ENCODE peak calls at places on chromosome 2, in seven cellular contexts. One of them, this sample, is unnamed.
A peak's percentile ranks its signal among the peaks of the same experiment; 100 is the strongest.

GRCh38 chr2:239157766-239158165 is 243.1 kb downstream of the HDAC4 start:
- DNase-seq in GM12891: no peak
- DNase-seq in ovary: no peak
- DNase-seq in transverse colon: peak; percentile 76
- DNase-seq in GM12892: no peak
- DNase-seq in heart left ventricle: peak; percentile 16
- DNase-seq in body of pancreas: peak; percentile 49
- DNase-seq in this sample: no peak

GRCh38 chr2:169260246-169260645 is 102.1 kb downstream of the LRP2 start:
- DNase-seq in GM12891: no peak
- DNase-seq in ovary: no peak
- DNase-seq in transverse colon: no peak
- DNase-seq in GM12892: no peak
- DNase-seq in heart left ventricle: no peak
- DNase-seq in body of pancreas: no peak
- DNase-seq in this sample: no peak

GRCh38 chr2:54606393-54606973 is 117.0 kb upstream of the EML6 start:
- DNase-seq in GM12891: no peak
- DNase-seq in ovary: no peak
- DNase-seq in transverse colon: no peak
- DNase-seq in GM12892: no peak
- DNase-seq in heart left ventricle: peak; percentile 61
- DNase-seq in body of pancreas: no peak
- DNase-seq in this sample: no peak

GRCh38 chr2:183349046-183349445 is 224.8 kb downstream of the NUP35 start:
- DNase-seq in GM12891: no peak
- DNase-seq in ovary: no peak
- DNase-seq in transverse colon: no peak
- DNase-seq in GM12892: no peak
- DNase-seq in heart left ventricle: no peak
- DNase-seq in body of pancreas: no peak
- DNase-seq in this sample: no peak

GRCh38 chr2:128441341-128442052 is 122.8 kb upstream of the HS6ST1 start:
- DNase-seq in GM12891: no peak
- DNase-seq in ovary: peak; percentile 15
- DNase-seq in transverse colon: no peak
- DNase-seq in GM12892: no peak
- DNase-seq in heart left ventricle: no peak
- DNase-seq in body of pancreas: no peak
- DNase-seq in this sample: no peak

GRCh38 chr2:128276878-128277675 is 41.6 kb downstream of the HS6ST1 start:
- DNase-seq in GM12891: no peak
- DNase-seq in ovary: no peak
- DNase-seq in transverse colon: peak; percentile 7
- DNase-seq in GM12892: no peak
- DNase-seq in heart left ventricle: no peak
- DNase-seq in body of pancreas: peak; percentile 3
- DNase-seq in this sample: no peak

GRCh38 chr2:122300758-122301157 is 545.3 kb downstream of the TSN start:
- DNase-seq in GM12891: no peak
- DNase-seq in ovary: no peak
- DNase-seq in transverse colon: no peak
- DNase-seq in GM12892: no peak
- DNase-seq in heart left ventricle: no peak
- DNase-seq in body of pancreas: no peak
- DNase-seq in this sample: peak; percentile 33

GRCh38 chr2:131394147-131394931 is 30.4 kb upstream of the RAB6D start:
- DNase-seq in GM12891: no peak
- DNase-seq in ovary: no peak
- DNase-seq in transverse colon: peak; percentile 66
- DNase-seq in GM12892: no peak
- DNase-seq in heart left ventricle: no peak
- DNase-seq in body of pancreas: peak; percentile 18
- DNase-seq in this sample: peak; percentile 13

GRCh38 chr2:105915005-105915558 is 170.4 kb downstream of the NCK2 start:
- DNase-seq in GM12891: no peak
- DNase-seq in ovary: no peak
- DNase-seq in transverse colon: no peak
- DNase-seq in GM12892: no peak
- DNase-seq in heart left ventricle: no peak
- DNase-seq in body of pancreas: no peak
- DNase-seq in this sample: no peak

GRCh38 chr2:23912054-23912453 is 14.9 kb downstream of the ATAD2B start:
- DNase-seq in GM12891: no peak
- DNase-seq in ovary: no peak
- DNase-seq in transverse colon: no peak
- DNase-seq in GM12892: no peak
- DNase-seq in heart left ventricle: no peak
- DNase-seq in body of pancreas: no peak
- DNase-seq in this sample: no peak

GRCh38 chr2:28288620-28289019 is 104.0 kb upstream of the FOSL2 start:
- DNase-seq in GM12891: no peak
- DNase-seq in ovary: no peak
- DNase-seq in transverse colon: no peak
- DNase-seq in GM12892: no peak
- DNase-seq in heart left ventricle: no peak
- DNase-seq in body of pancreas: no peak
- DNase-seq in this sample: no peak

GRCh38 chr2:88187038-88187676 is 17.0 kb downstream of the THNSL2 start:
- DNase-seq in GM12891: peak; percentile 25
- DNase-seq in ovary: peak; percentile 45
- DNase-seq in transverse colon: peak; percentile 80
- DNase-seq in GM12892: no peak
- DNase-seq in heart left ventricle: peak; percentile 73
- DNase-seq in body of pancreas: peak; percentile 73
- DNase-seq in this sample: peak; percentile 46

GRCh38 chr2:190970872-190971506 is 43.0 kb downstream of the STAT1 start:
- DNase-seq in GM12891: no peak
- DNase-seq in ovary: no peak
- DNase-seq in transverse colon: no peak
- DNase-seq in GM12892: no peak
- DNase-seq in heart left ventricle: no peak
- DNase-seq in body of pancreas: no peak
- DNase-seq in this sample: no peak

GRCh38 chr2:134244091-134244490 is 9.8 kb upstream of the MGAT5 start:
- DNase-seq in GM12891: no peak
- DNase-seq in ovary: no peak
- DNase-seq in transverse colon: no peak
- DNase-seq in GM12892: no peak
- DNase-seq in heart left ventricle: no peak
- DNase-seq in body of pancreas: no peak
- DNase-seq in this sample: no peak

GRCh38 chr2:26190369-26190768 is 17.5 kb downstream of the GAREM2 start:
- DNase-seq in GM12891: no peak
- DNase-seq in ovary: no peak
- DNase-seq in transverse colon: no peak
- DNase-seq in GM12892: no peak
- DNase-seq in heart left ventricle: no peak
- DNase-seq in body of pancreas: no peak
- DNase-seq in this sample: no peak

GRCh38 chr2:225117061-225117716 is 74.9 kb upstream of the DOCK10 start:
- DNase-seq in GM12891: no peak
- DNase-seq in ovary: no peak
- DNase-seq in transverse colon: no peak
- DNase-seq in GM12892: no peak
- DNase-seq in heart left ventricle: no peak
- DNase-seq in body of pancreas: no peak
- DNase-seq in this sample: no peak

GRCh38 chr2:238098854-238099708 is 1.1 kb upstream of the ESPNL start:
- DNase-seq in GM12891: no peak
- DNase-seq in ovary: no peak
- DNase-seq in transverse colon: no peak
- DNase-seq in GM12892: peak; percentile 31
- DNase-seq in heart left ventricle: no peak
- DNase-seq in body of pancreas: no peak
- DNase-seq in this sample: no peak

GRCh38 chr2:218074031-218074430 is 5.0 kb downstream of the RUFY4 start:
- DNase-seq in GM12891: peak; percentile 48
- DNase-seq in ovary: no peak
- DNase-seq in transverse colon: peak; percentile 27
- DNase-seq in GM12892: peak; percentile 51
- DNase-seq in heart left ventricle: no peak
- DNase-seq in body of pancreas: peak; percentile 62
- DNase-seq in this sample: no peak

DNA sequence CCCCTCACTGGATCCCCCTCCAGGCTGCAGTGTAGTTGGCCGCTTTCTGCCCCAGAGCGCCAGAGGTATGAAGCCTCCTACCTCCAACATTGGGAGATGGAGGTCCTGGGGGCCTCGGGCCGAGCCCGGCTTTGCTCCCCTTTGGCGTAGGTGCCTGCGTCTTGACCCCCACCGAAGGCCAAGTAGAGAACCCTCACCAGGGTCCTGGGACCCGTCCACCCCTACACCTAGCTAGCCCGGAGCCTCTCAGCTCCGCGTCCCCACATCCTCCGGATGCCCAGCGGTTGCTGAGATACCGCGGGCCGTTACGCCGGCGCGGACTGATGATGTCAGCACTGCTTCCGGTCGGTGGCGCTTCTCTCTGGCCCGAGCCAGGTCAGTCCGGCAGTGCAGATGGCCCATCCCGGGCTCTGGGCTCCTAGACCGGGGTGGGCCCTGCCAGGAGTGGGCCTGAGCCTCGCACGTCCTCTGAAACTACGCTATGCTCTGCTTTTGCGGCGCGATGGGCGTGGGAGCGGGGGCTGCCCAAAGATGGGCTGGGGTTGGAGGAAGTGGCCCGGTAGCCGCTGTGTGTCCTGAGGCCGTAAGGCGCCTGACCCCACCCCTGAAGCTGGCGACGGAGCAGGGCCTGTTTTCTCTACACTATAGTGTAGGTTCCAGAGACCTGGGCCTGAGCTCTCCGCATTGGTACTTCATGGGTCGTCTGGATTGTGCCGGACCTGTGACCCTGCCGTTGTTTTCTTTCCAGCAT is at the start of the genes GLB1L and STK16:
- DNase-seq in GM12891: peak; percentile 99
- DNase-seq in ovary: peak; percentile 96
- DNase-seq in transverse colon: peak; percentile 96
- DNase-seq in GM12892: peak; percentile 99
- DNase-seq in heart left ventricle: peak; percentile 96
- DNase-seq in body of pancreas: peak; percentile 95
- DNase-seq in this sample: peak; percentile 94
- TF ChIP-seq POLR2A in GM12891: peak; percentile 85
- TF ChIP-seq POLR2A in ovary: peak; percentile 92
- TF ChIP-seq POLR2A in transverse colon: peak; percentile 91
- TF ChIP-seq POLR2A in GM12892: peak; percentile 89
- TF ChIP-seq POLR2A in heart left ventricle: no peak
- TF ChIP-seq POLR2A in body of pancreas: peak; percentile 54
- TF ChIP-seq POLR2A in this sample: peak; percentile 90

DNA sequence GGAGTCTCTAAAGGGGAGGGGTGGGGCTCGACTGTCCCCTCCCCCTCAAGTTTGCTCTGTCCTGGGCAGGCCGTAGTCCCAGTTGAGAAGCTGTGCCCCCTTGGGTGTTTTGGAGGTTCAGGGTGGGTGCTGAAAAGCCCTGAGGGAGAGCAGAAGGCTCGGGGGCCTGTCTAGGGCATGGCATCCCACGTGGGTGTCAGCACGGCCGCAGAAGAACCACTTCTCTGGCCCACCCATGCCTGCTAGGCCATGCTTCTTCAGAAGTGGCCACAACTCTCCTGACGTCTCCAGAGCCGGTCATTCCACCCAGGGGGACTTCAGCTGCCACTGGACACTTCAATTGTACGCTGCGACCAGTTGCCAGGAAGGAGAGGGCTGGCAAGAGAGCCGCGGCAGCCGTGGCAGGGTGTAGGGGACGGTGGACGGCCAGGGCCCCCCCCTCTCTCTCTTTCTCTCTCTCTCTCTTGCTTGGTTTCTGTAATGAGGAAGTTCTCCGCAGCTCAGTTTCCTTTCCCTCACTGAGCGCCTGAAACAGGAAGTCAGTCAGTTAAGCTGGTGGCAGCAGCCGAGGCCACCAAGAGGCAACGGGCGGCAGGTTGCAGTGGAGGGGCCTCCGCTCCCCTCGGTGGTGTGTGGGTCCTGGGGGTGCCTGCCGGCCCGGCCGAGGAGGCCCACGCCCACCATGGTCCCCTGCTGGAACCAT is at the start of gene INPP5D:
- DNase-seq in GM12891: peak; percentile 75
- DNase-seq in ovary: no peak
- DNase-seq in transverse colon: peak; percentile 68
- DNase-seq in GM12892: peak; percentile 77
- DNase-seq in heart left ventricle: peak; percentile 54
- DNase-seq in body of pancreas: peak; percentile 28
- DNase-seq in this sample: peak; percentile 76
- TF ChIP-seq POLR2A in GM12891: peak; percentile 89
- TF ChIP-seq POLR2A in ovary: no peak
- TF ChIP-seq POLR2A in transverse colon: peak; percentile 68
- TF ChIP-seq POLR2A in GM12892: peak; percentile 95
- TF ChIP-seq POLR2A in heart left ventricle: no peak
- TF ChIP-seq POLR2A in body of pancreas: no peak
- TF ChIP-seq POLR2A in this sample: peak; percentile 64

GRCh38 chr2:2026252-2026831 is 282.0 kb upstream of the PXDN start:
- DNase-seq in GM12891: no peak
- DNase-seq in ovary: no peak
- DNase-seq in transverse colon: peak; percentile 33
- DNase-seq in GM12892: no peak
- DNase-seq in heart left ventricle: no peak
- DNase-seq in body of pancreas: no peak
- DNase-seq in this sample: no peak
- TF ChIP-seq POLR2A in GM12891: no peak
- TF ChIP-seq POLR2A in ovary: no peak
- TF ChIP-seq POLR2A in transverse colon: no peak
- TF ChIP-seq POLR2A in GM12892: no peak
- TF ChIP-seq POLR2A in heart left ventricle: no peak
- TF ChIP-seq POLR2A in body of pancreas: no peak
- TF ChIP-seq POLR2A in this sample: no peak

GRCh38 chr2:38580237-38580636 is 22.5 kb downstream of the HNRNPLL start:
- DNase-seq in GM12891: no peak
- DNase-seq in ovary: no peak
- DNase-seq in transverse colon: no peak
- DNase-seq in GM12892: no peak
- DNase-seq in heart left ventricle: no peak
- DNase-seq in body of pancreas: no peak
- DNase-seq in this sample: no peak

GRCh38 chr2:38583524-38583923 is 19.2 kb downstream of the HNRNPLL start:
- DNase-seq in GM12891: no peak
- DNase-seq in ovary: no peak
- DNase-seq in transverse colon: no peak
- DNase-seq in GM12892: no peak
- DNase-seq in heart left ventricle: no peak
- DNase-seq in body of pancreas: no peak
- DNase-seq in this sample: no peak

GRCh38 chr2:38581193-38582147 is 21.3 kb downstream of the HNRNPLL start:
- DNase-seq in GM12891: no peak
- DNase-seq in ovary: peak; percentile 69
- DNase-seq in transverse colon: peak; percentile 36
- DNase-seq in GM12892: no peak
- DNase-seq in heart left ventricle: peak; percentile 43
- DNase-seq in body of pancreas: peak; percentile 47
- DNase-seq in this sample: peak; percentile 83

GRCh38 chr2:38574278-38574677 is 28.4 kb downstream of the HNRNPLL start:
- DNase-seq in GM12891: no peak
- DNase-seq in ovary: no peak
- DNase-seq in transverse colon: no peak
- DNase-seq in GM12892: no peak
- DNase-seq in heart left ventricle: no peak
- DNase-seq in body of pancreas: no peak
- DNase-seq in this sample: no peak

DNA sequence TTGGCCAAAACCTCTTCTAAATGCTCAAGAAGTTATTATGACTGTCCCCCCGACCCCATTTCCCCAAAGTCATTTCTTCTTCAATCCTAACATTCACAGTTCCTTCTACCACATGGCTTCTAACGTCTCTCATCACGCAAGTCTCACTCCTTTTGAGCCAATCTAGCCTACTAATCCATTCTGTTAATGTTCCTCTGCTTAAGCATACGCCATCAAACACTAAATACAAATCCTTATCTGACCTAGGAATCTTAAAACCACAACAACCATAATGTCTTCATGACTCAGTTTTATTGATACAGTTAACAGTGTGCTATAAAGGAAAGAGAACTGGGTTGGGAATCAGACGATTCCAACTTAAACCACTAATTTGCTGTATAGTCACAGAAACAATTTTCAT is 23.9 kb downstream of the HNRNPLL start:
- DNase-seq in GM12891: no peak
- DNase-seq in ovary: no peak
- DNase-seq in transverse colon: no peak
- DNase-seq in GM12892: no peak
- DNase-seq in heart left ventricle: no peak
- DNase-seq in body of pancreas: no peak
- DNase-seq in this sample: no peak
- TF ChIP-seq POLR2A in GM12891: no peak
- TF ChIP-seq POLR2A in ovary: no peak
- TF ChIP-seq POLR2A in transverse colon: no peak
- TF ChIP-seq POLR2A in GM12892: no peak
- TF ChIP-seq POLR2A in heart left ventricle: no peak
- TF ChIP-seq POLR2A in body of pancreas: no peak
- TF ChIP-seq POLR2A in this sample: no peak